ENCODE peak calls at places on chromosome 19, in six cellular contexts. A is ACHN; O is stimulated activated CD4-positive, alpha-beta T cell treated with anti-CD3 and anti-CD28 coated beads, Interleukin-15, amount 100 ng/mL, for 1 hour; V is A549; L is AG08395; T is HFF-Myc. B is an unnamed sample.

GRCh38 chr19:50728084-50728737 is 5.0 kb downstream of the CLEC11A start:
- DNase-seq in T (peak), L (peak), A (no peak), V (no peak), O (peak), B (peak)

GRCh38 chr19:46355234-46355990 is 8.5 kb downstream of the PPP5C start:
- DNase-seq in T (no peak), V (no peak), A (no peak), L (no peak), O (no peak), B (no peak)

GRCh38 chr19:42396248-42396541 is 6.1 kb upstream of the CNFN start:
- DNase-seq in T (no peak), O (no peak), V (no peak), A (no peak), L (no peak), B (peak)

GRCh38 chr19:9413240-9413954 is 22.0 kb downstream of the ZNF266 start:
- DNase-seq in T (no peak), V (no peak), A (no peak), L (no peak), O (no peak), B (no peak)

GRCh38 chr19:16193466-16193865 is 4.2 kb upstream of the AP1M1 start:
- DNase-seq in O (no peak), V (no peak), A (no peak), L (no peak), T (no peak), B (no peak)

GRCh38 chr19:5292843-5293606 is 47.6 kb downstream of the PTPRS start:
- DNase-seq in T (peak), A (peak), O (peak), V (peak), L (peak), B (peak)

GRCh38 chr19:7541481-7541824 is 5.9 kb downstream of the PNPLA6 start:
- DNase-seq in O (no peak), A (no peak), L (no peak), V (no peak), T (no peak), B (no peak)

GRCh38 chr19:55434356-55434755 is 8.7 kb downstream of the SHISA7 start:
- DNase-seq in A (no peak), T (no peak), O (no peak), L (no peak), V (no peak), B (no peak)

GRCh38 chr19:50696065-50696425 is 23.6 kb downstream of the SHANK1 start:
- DNase-seq in L (no peak), V (no peak), O (no peak), T (no peak), A (no peak), B (no peak)

GRCh38 chr19:15923702-15924101 is 10.6 kb downstream of the CYP4F11 start:
- DNase-seq in V (no peak), L (no peak), A (no peak), T (no peak), O (no peak), B (no peak)

GRCh38 chr19:52494518-52494917 is 33.0 kb upstream of the ZNF808 start:
- DNase-seq in T (no peak), V (no peak), O (no peak), A (no peak), L (no peak), B (no peak)

GRCh38 chr19:17037184-17037583 is 10.6 kb upstream of the CPAMD8 start:
- DNase-seq in V (no peak), L (no peak), A (no peak), O (no peak), T (no peak), B (no peak)

GRCh38 chr19:35276706-35277281 is 5.5 kb upstream of the HAMP start:
- DNase-seq in V (no peak), A (no peak), T (no peak), O (no peak), L (no peak), B (no peak)

GRCh38 chr19:35063940-35064818 is 22.7 kb downstream of the HPN start:
- DNase-seq in L (peak), A (peak), V (no peak), O (no peak), T (peak), B (no peak)

GRCh38 chr19:8338835-8339234 is 4.2 kb downstream of the KANK3 start:
- DNase-seq in T (no peak), V (no peak), O (no peak), L (no peak), A (no peak), B (no peak)

GRCh38 chr19:38699027-38699346 is 45.3 kb downstream of the CAPN12 start:
- DNase-seq in O (no peak), L (no peak), A (no peak), T (no peak), V (no peak), B (no peak)

GRCh38 chr19:30339624-30340525 is 32.3 kb upstream of the ZNF536 start:
- DNase-seq in T (no peak), V (no peak), A (no peak), O (no peak), L (no peak), B (no peak)

GRCh38 chr19:35671818-35672217 is 5.5 kb downstream of the UPK1A start:
- DNase-seq in L (no peak), A (no peak), V (no peak), T (no peak), O (no peak), B (no peak)

GRCh38 chr19:18419195-18419698 is at the start of gene SSBP4:
- DNase-seq in O (peak), A (peak), V (no peak), T (no peak), L (peak), B (peak)

GRCh38 chr19:53865523-53865917 is 2.2 kb upstream of the MYADM start:
- DNase-seq in V (peak), L (no peak), O (no peak), A (no peak), T (no peak), B (no peak)

GRCh38 chr19:48480151-48480475 is 10.9 kb downstream of the CYTH2 start:
- DNase-seq in T (no peak), V (no peak), A (no peak), L (peak), O (peak), B (no peak)

B was measured in HL-60.